ENCODE peak calls at places on chromosome 3, in seven cellular contexts. X is Calu3; Q is heart right ventricle; P is ovary; H is activated CD8-positive, alpha-beta T cell treated with anti-CD3 and anti-CD28 coated beads for 36 hours; U is endothelial cell; O is foreskin fibroblast. K is an unnamed sample.
A peak's percentile ranks its signal among the peaks of the same experiment; 100 is the strongest.

GRCh38 chr3:8464668-8465067 is 37.0 kb upstream of the LMCD1 start:
- DNase-seq in H (no peak), X (no peak), P (no peak), O (no peak), Q (peak; percentile 17), U (no peak), K (no peak)

GRCh38 chr3:46712191-46713047 is 5.2 kb downstream of the PRSS50 start:
- DNase-seq in P (peak; percentile 16), O (no peak), Q (peak; percentile 7), H (no peak), U (no peak), X (no peak), K (no peak)

GRCh38 chr3:5017953-5018531 is 38.8 kb downstream of the BHLHE40 start:
- DNase-seq in U (no peak), H (no peak), Q (peak; percentile 55), X (peak; percentile 64), P (no peak), O (no peak), K (no peak)

GRCh38 chr3:4656059-4656458 is 162.9 kb downstream of the ITPR1 start:
- DNase-seq in H (peak; percentile 30), Q (peak; percentile 52), O (peak; percentile 54), P (peak; percentile 58), X (peak; percentile 72), U (peak; percentile 72), K (no peak)

GRCh38 chr3:40179016-40179415 is 130.5 kb upstream of the EIF1B start:
- DNase-seq in U (peak; percentile 80), H (peak; percentile 83), Q (peak; percentile 62), X (peak; percentile 82), P (peak; percentile 83), O (peak; percentile 54), K (peak; percentile 45)

GRCh38 chr3:52490938-52491526 is 4.1 kb upstream of the STAB1 start:
- DNase-seq in U (peak; percentile 60), H (no peak), P (no peak), X (no peak), Q (peak; percentile 56), O (no peak), K (no peak)

GRCh38 chr3:197349368-197349767 is 51.0 kb upstream of the DLG1 start:
- DNase-seq in U (no peak), Q (no peak), O (no peak), X (no peak), P (no peak), H (no peak), K (no peak)

GRCh38 chr3:49530231-49530630 is 24.0 kb upstream of the BSN start:
- DNase-seq in P (no peak), Q (no peak), X (no peak), U (no peak), O (no peak), H (no peak), K (no peak)

GRCh38 chr3:11541321-11542303 is 102.1 kb downstream of the VGLL4 start:
- DNase-seq in Q (no peak), O (no peak), P (no peak), X (no peak), U (no peak), H (no peak), K (no peak)

GRCh38 chr3:148583793-148584192 is 113.9 kb upstream of the AGTR1 start:
- DNase-seq in X (no peak), H (no peak), P (no peak), U (no peak), Q (no peak), O (no peak), K (no peak)

GRCh38 chr3:26622634-26623408 is at the start of gene LRRC3B:
- DNase-seq in Q (no peak), O (no peak), P (no peak), H (no peak), U (peak; percentile 61), X (no peak), K (peak; percentile 24)

GRCh38 chr3:69236808-69237707 is 114.7 kb upstream of the LMOD3 start:
- DNase-seq in O (no peak), X (no peak), U (peak; percentile 28), H (peak; percentile 18), P (no peak), Q (peak; percentile 20), K (no peak)

GRCh38 chr3:129439381-129439816 is 349 bp downstream of the MBD4 start:
- DNase-seq in Q (no peak), U (no peak), X (peak; percentile 47), O (no peak), P (no peak), H (peak; percentile 64), K (peak; percentile 47)

GRCh38 chr3:148106062-148106461 is 591.6 kb upstream of the AGTR1 start:
- DNase-seq in O (no peak), P (no peak), X (no peak), H (no peak), Q (no peak), U (no peak), K (no peak)

GRCh38 chr3:156497326-156497725 is 57.6 kb downstream of the SSR3 start:
- DNase-seq in O (no peak), H (no peak), P (no peak), X (no peak), U (no peak), Q (no peak), K (no peak)

GRCh38 chr3:155026999-155027591 is 53.0 kb upstream of the MME start:
- DNase-seq in U (no peak), X (no peak), H (no peak), Q (no peak), P (no peak), O (peak; percentile 40), K (no peak)

GRCh38 chr3:15271030-15271429 is 61.4 kb downstream of the SH3BP5 start:
- DNase-seq in H (no peak), O (no peak), U (no peak), P (no peak), Q (no peak), X (no peak), K (no peak)

GRCh38 chr3:11248596-11248995 is 23.6 kb upstream of the ATG7 start:
- DNase-seq in U (no peak), O (no peak), Q (no peak), P (no peak), X (no peak), H (no peak), K (no peak)

GRCh38 chr3:111715911-111716523 is 120.9 kb upstream of the ZBED2 start:
- DNase-seq in U (peak; percentile 64), H (peak; percentile 73), P (no peak), X (peak; percentile 81), O (no peak), Q (peak; percentile 44), K (peak; percentile 25)

GRCh38 chr3:163556804-163557203 is 1521.5 kb downstream of the SI start:
- DNase-seq in P (no peak), Q (no peak), U (no peak), O (no peak), X (no peak), H (no peak), K (no peak)

GRCh38 chr3:113695426-113695817 is 1.0 kb downstream of the USF3 start:
- DNase-seq in Q (no peak), H (no peak), P (no peak), X (no peak), O (no peak), U (no peak), K (peak; percentile 20)

GRCh38 chr3:38573606-38574005 is 75.9 kb downstream of the SCN5A start:
- DNase-seq in U (no peak), Q (no peak), P (no peak), O (no peak), H (no peak), X (no peak), K (no peak)

GRCh38 chr3:109952924-109953323 is 615.6 kb upstream of the DPPA4 start:
- DNase-seq in Q (no peak), P (no peak), H (no peak), O (no peak), U (no peak), X (no peak), K (no peak)

GRCh38 chr3:52093751-52094525 is 37.6 kb upstream of the DUSP7 start:
- DNase-seq in P (no peak), X (no peak), U (no peak), Q (no peak), H (no peak), O (peak; percentile 43), K (no peak)

GRCh38 chr3:60080648-60081047 is 1030.8 kb upstream of the CFAP20DC start:
- DNase-seq in X (no peak), P (no peak), Q (no peak), U (no peak), O (no peak), H (peak; percentile 32), K (no peak)

GRCh38 chr3:89165636-89166312 is 58.4 kb downstream of the EPHA3 start:
- DNase-seq in U (no peak), X (no peak), O (no peak), Q (no peak), H (no peak), P (no peak), K (no peak)

GRCh38 chr3:140406655-140407054 is 271.2 kb upstream of the TRIM42 start:
- DNase-seq in O (no peak), Q (no peak), H (no peak), P (no peak), U (no peak), X (no peak), K (no peak)

GRCh38 chr3:13145131-13145825 is 72.0 kb upstream of the IQSEC1 start:
- DNase-seq in U (no peak), P (no peak), Q (no peak), O (no peak), H (no peak), X (peak; percentile 16), K (no peak)
- TF ChIP-seq CTCF in U (no peak), P (no peak), Q (no peak), O (no peak), H (no peak), X (no peak), K (no peak)

GRCh38 chr3:127679534-127680145 is 6.9 kb downstream of the ABTB1 start:
- DNase-seq in X (no peak), U (peak; percentile 46), O (no peak), Q (no peak), H (no peak), P (peak; percentile 36), K (no peak)
- TF ChIP-seq CTCF in X (peak; percentile 12), U (peak; percentile 31), O (peak; percentile 10), Q (no peak), H (no peak), P (no peak), K (no peak)

GRCh38 chr3:168544097-168544957 is 448.6 kb upstream of the GOLIM4 start:
- DNase-seq in U (no peak), P (no peak), X (no peak), H (no peak), O (no peak), Q (no peak), K (no peak)
- TF ChIP-seq CTCF in U (no peak), P (no peak), X (no peak), H (no peak), O (no peak), Q (no peak), K (no peak)

GRCh38 chr3:95798628-95799027 is 1015.8 kb upstream of the EPHA6 start:
- DNase-seq in U (no peak), X (no peak), Q (no peak), O (no peak), P (no peak), H (no peak), K (no peak)
- TF ChIP-seq CTCF in U (no peak), X (no peak), Q (no peak), O (no peak), P (no peak), H (no peak), K (no peak)

DNA sequence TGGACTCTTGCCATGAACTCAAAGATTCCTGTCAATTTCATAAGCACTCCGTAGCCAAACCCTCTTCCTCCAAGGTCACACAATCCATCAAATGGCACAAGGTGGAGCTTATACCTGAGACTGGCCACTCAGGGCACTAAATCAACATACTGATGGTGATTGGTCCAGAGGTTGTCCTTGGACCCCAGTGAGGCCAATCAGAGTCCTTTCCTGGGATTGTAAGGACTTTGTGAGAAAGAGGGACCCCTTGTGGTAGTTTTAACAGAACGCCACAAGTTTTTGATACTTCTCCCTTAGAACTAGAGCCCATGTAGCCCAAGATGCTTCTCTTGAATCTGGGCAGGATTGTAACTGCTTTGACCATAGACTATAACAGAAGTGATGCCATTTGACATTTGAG is 44.4 kb upstream of the LARS2 start:
- DNase-seq in H (peak; percentile 13), U (no peak), X (no peak), O (no peak), P (no peak), Q (no peak), K (no peak)
- TF ChIP-seq CTCF in H (no peak), U (no peak), X (no peak), O (no peak), P (no peak), Q (no peak), K (no peak)

K was measured in GM13976.